ENCODE peak calls at places on chromosome 9, in five cellular contexts. S, N, B, V and I are unnamed samples.

GRCh38 chr9:2267171-2267740 is 252.1 kb downstream of the SMARCA2 start:
- DNase-seq in B (no peak), N (peak; percentile 17), S (no peak), V (no peak), I (no peak)

GRCh38 chr9:131879531-131880290 is 139.8 kb upstream of the RAPGEF1 start:
- DNase-seq in B (no peak), N (no peak), V (no peak), S (no peak), I (no peak)

GRCh38 chr9:38136386-38136785 is 67.4 kb upstream of the SHB start:
- DNase-seq in S (no peak), N (no peak), V (no peak), B (no peak), I (no peak)

GRCh38 chr9:105405514-105406131 is 42.2 kb upstream of the FSD1L start:
- DNase-seq in V (no peak), B (no peak), N (peak; percentile 69), S (no peak), I (peak; percentile 22)

GRCh38 chr9:128056086-128056485 is 11.0 kb downstream of the NAIF1 start:
- DNase-seq in N (no peak), S (no peak), B (no peak), V (no peak), I (no peak)

GRCh38 chr9:108850293-108850897 is 5.4 kb downstream of the ACTL7B start:
- DNase-seq in S (peak; percentile 10), V (peak; percentile 50), B (no peak), N (peak; percentile 23), I (peak; percentile 37)

GRCh38 chr9:18274693-18275092 is 199.3 kb upstream of the ADAMTSL1 start:
- DNase-seq in N (peak; percentile 33), V (peak; percentile 14), S (no peak), B (no peak), I (peak; percentile 56)

GRCh38 chr9:7467186-7467585 is 332.4 kb downstream of the DMAC1 start:
- DNase-seq in N (no peak), V (no peak), S (no peak), B (no peak), I (peak; percentile 21)

GRCh38 chr9:121473229-121473628 is 26.4 kb downstream of the GGTA1 start:
- DNase-seq in S (no peak), N (no peak), V (no peak), B (no peak), I (no peak)

GRCh38 chr9:128093016-128093415 is 25.0 kb downstream of the SLC25A25 start:
- DNase-seq in B (no peak), V (no peak), S (no peak), N (no peak), I (no peak)

GRCh38 chr9:114448706-114449105 is 56.6 kb downstream of the WHRN start:
- DNase-seq in N (peak; percentile 64), B (no peak), V (peak; percentile 52), S (no peak), I (peak; percentile 68)

GRCh38 chr9:110919609-110920008 is 118.7 kb downstream of the LPAR1 start:
- DNase-seq in V (peak; percentile 87), B (no peak), S (no peak), N (peak; percentile 84), I (peak; percentile 40)

GRCh38 chr9:122807271-122807900 is 7.5 kb downstream of the OR1K1 start:
- DNase-seq in N (peak; percentile 64), V (no peak), S (no peak), B (no peak), I (no peak)

GRCh38 chr9:15617782-15618181 is 64.9 kb downstream of the CCDC171 start:
- DNase-seq in S (no peak), N (no peak), V (no peak), B (no peak), I (no peak)

GRCh38 chr9:119639287-119639955 is 270.2 kb upstream of the BRINP1 start:
- DNase-seq in B (peak; percentile 38), V (no peak), N (peak; percentile 12), S (no peak), I (no peak)

GRCh38 chr9:96088510-96088909 is 213.0 kb downstream of the ERCC6L2 start:
- DNase-seq in S (no peak), B (no peak), N (no peak), V (no peak), I (no peak)

GRCh38 chr9:68530618-68531017 is 10.1 kb downstream of the TMEM252 start:
- DNase-seq in V (no peak), S (no peak), N (no peak), B (no peak), I (no peak)

GRCh38 chr9:92615790-92616189 is 54.1 kb downstream of the IPPK start:
- DNase-seq in N (no peak), S (no peak), B (no peak), V (no peak), I (no peak)

GRCh38 chr9:117178596-117179111 is 236.2 kb downstream of the ASTN2 start:
- DNase-seq in S (no peak), N (peak; percentile 41), V (no peak), B (no peak), I (no peak)

GRCh38 chr9:27150758-27151431 is 41.9 kb downstream of the TEK start:
- DNase-seq in V (no peak), B (no peak), S (no peak), N (peak; percentile 24), I (no peak)

GRCh38 chr9:38003230-38003629 is 65.8 kb downstream of the SHB start:
- DNase-seq in B (no peak), N (no peak), S (no peak), V (no peak), I (no peak)

GRCh38 chr9:78006734-78007133 is 24.9 kb downstream of the GNAQ start:
- DNase-seq in B (no peak), V (no peak), S (no peak), N (no peak), I (no peak)

GRCh38 chr9:122218070-122218884 is 10.5 kb downstream of the LHX6 start:
- DNase-seq in N (no peak), B (no peak), V (peak; percentile 53), S (no peak), I (no peak)

GRCh38 chr9:117344892-117345660 is 69.8 kb downstream of the ASTN2 start:
- DNase-seq in B (peak; percentile 18), S (no peak), V (no peak), N (peak; percentile 1), I (no peak)

GRCh38 chr9:132947751-132948150 is 3.3 kb upstream of the TSC1 start:
- DNase-seq in N (no peak), B (no peak), V (no peak), S (no peak), I (no peak)

GRCh38 chr9:133752739-133753446 is 14.7 kb upstream of the SARDH start:
- DNase-seq in N (no peak), V (no peak), B (no peak), S (no peak), I (no peak)

GRCh38 chr9:122325124-122325523 is 45.7 kb upstream of the PTGS1 start:
- DNase-seq in S (no peak), B (no peak), N (peak; percentile 45), V (no peak), I (peak; percentile 14)

GRCh38 chr9:108083796-108084352 is 594.3 kb upstream of the KLF4 start:
- DNase-seq in N (no peak), V (no peak), B (no peak), S (no peak), I (no peak)

GRCh38 chr9:20658677-20659473 is 25.2 kb upstream of the FOCAD start:
- DNase-seq in S (no peak), V (peak; percentile 20), N (peak; percentile 23), B (no peak), I (peak; percentile 47)

GRCh38 chr9:101417389-101417788 is 18.2 kb downstream of the ALDOB start:
- DNase-seq in S (no peak), N (no peak), V (no peak), B (no peak), I (no peak)
- H3K9me3 ChIP-seq in S (no peaks in the 10 kb centered on the region), N (no peaks in the 10 kb centered on the region), V (no peaks in the 10 kb centered on the region), B (peaks cover 6% of the 10 kb centered on the region), I (peaks cover 6% of the 10 kb centered on the region)

GRCh38 chr9:126735482-126735881 is 69.4 kb upstream of the ZBTB43 start:
- DNase-seq in N (no peak), B (no peak), V (no peak), S (no peak), I (no peak)
- H3K9ac ChIP-seq in N (no peak overlapping the region), B (no peak overlapping the region), V (no peak overlapping the region), S (no peak overlapping the region), I (no peak overlapping the region)

DNA sequence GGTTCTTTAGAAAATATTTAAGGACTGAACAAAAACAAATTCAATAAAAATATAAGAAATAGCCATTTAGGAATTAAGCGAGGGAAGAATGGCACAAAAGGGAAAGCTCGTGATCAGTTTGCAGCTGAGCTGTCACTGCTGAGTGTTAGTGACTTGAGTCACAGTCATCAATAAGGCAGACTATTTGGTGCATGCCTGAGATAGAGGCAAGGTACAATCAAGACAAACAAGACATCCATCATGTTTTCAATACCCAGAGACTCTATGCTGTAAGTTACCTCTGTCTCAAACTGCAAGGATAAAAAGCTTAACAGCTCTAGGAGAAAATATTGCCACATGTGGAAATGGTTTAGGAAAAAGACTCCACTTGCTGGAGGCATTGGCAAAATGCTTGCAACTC is 426.4 kb upstream of the TYRP1 start:
- DNase-seq in S (no peak), V (no peak), B (no peak), N (no peak), I (no peak)
- H3K9me3 ChIP-seq in S (peaks cover 15% of the 10 kb centered on the region), V (no peaks in the 10 kb centered on the region), B (no peaks in the 10 kb centered on the region), N (no peaks in the 10 kb centered on the region), I (no peaks in the 10 kb centered on the region)

DNA sequence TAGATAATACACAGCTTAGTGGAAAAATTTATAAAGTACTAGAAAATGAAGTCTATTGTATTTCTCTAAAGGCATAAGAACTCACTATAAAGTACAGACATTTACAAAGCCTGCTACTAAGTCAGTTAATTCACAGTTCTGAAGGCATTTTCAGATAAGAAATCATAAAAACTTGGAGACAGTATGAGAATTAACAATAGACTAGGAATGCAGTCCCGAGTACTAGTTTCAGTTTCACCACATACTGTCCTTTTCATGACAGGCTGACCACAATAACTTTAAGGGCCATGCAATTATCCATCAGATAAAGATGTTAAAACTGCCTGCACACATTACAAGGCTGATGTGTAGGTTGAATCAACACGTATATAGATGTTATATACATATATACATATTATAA is 362.6 kb upstream of the SMC2 start:
- DNase-seq in S (no peak), B (no peak), V (no peak), N (no peak), I (peak; percentile 22)
- H3K9ac ChIP-seq in S (no peak overlapping the region), B (no peak overlapping the region), V (no peak overlapping the region), N (no peak overlapping the region), I (no peak overlapping the region)